ENCODE peak calls at places on chromosomes 12 and 14, in eight cellular contexts. M, S, V, E, B, J, A and D are unnamed samples.

GRCh38 chr14:71721791-71722190 is 210.4 kb upstream of the RGS6 start:
- DNase-seq in M (no peak), S (no peak), V (no peak), E (no peak), B (no peak), J (no peak), A (no peak), D (no peak)

GRCh38 chr14:90697577-90698206 is 118.5 kb downstream of the TTC7B start:
- DNase-seq in M (peak), S (peak), V (peak), E (peak), B (peak), J (peak), A (peak), D (peak)

GRCh38 chr12:29238822-29239291 is 89.8 kb downstream of the FAR2 start:
- DNase-seq in M (peak), S (no peak), V (no peak), E (no peak), B (peak), J (no peak), A (no peak), D (no peak)

GRCh38 chr12:29032431-29032830 is 116.6 kb upstream of the FAR2 start:
- DNase-seq in M (no peak), S (no peak), V (no peak), E (no peak), B (no peak), J (no peak), A (peak), D (no peak)

GRCh38 chr12:82225871-82226270 is 132.3 kb downstream of the CCDC59 start:
- DNase-seq in M (no peak), S (no peak), V (no peak), E (no peak), B (no peak), J (no peak), A (no peak), D (no peak)

GRCh38 chr14:77197988-77198387 is 16.4 kb downstream of the TMEM63C start:
- DNase-seq in M (no peak), S (no peak), V (no peak), E (no peak), B (no peak), J (no peak), A (no peak), D (no peak)

GRCh38 chr14:28754209-28754985 is 12.2 kb upstream of the FOXG1 start:
- DNase-seq in M (peak), S (peak), V (no peak), E (peak), B (peak), J (no peak), A (peak), D (no peak)

GRCh38 chr12:119660074-119660473 is 7.9 kb upstream of the PRKAB1 start:
- DNase-seq in M (no peak), S (no peak), V (no peak), E (no peak), B (no peak), J (no peak), A (no peak), D (no peak)

GRCh38 chr12:28219827-28220226 is 29.6 kb downstream of the CCDC91 start:
- DNase-seq in M (no peak), S (no peak), V (no peak), E (no peak), B (no peak), J (no peak), A (no peak), D (no peak)

GRCh38 chr12:14879222-14879933 is 6.3 kb downstream of the MGP start:
- DNase-seq in M (no peak), S (no peak), V (no peak), E (peak), B (no peak), J (no peak), A (no peak), D (no peak)

DNA sequence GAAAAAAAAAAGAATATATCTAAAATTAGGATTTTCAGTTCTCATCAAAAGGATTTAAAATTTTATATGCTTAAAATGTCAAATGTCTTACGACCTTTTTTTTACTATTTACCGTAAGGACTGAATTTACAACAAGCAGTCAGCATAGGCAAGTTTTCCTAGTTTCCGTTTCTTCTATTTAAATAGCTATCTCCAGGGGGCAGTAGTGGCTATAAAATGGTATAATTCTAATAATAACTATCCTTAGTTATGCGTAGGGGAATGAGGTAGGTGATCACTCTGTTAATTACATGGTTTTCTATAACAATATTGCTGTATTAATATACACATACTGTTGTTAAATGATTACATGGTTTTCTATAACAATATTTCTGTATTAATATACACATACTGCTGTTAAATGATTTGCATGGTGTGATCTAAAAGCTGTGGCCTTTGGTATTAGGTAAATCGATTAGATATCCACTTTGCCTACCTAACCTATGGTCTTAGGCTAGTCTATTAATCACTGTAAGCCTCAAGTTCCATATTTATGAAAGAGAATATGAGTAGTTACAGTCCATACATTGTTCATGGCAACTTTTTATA is 217.7 kb upstream of the PDZRN4 start:
- DNase-seq in M (no peak), S (no peak), V (no peak), E (no peak), B (peak), J (no peak), A (no peak), D (no peak)
- TF ChIP-seq CTCF in M (no peak), S (no peak), V (no peak), E (no peak), B (peak), J (peak), A (no peak), D (peak)

GRCh38 chr14:92457018-92457565 is 56.5 kb upstream of the RIN3 start:
- DNase-seq in M (no peak), S (no peak), V (no peak), E (no peak), B (no peak), J (no peak), A (no peak), D (no peak)
- TF ChIP-seq CTCF in M (no peak), S (no peak), V (no peak), E (no peak), B (no peak), J (no peak), A (no peak), D (no peak)

GRCh38 chr14:93132472-93133065 is 16.8 kb upstream of the ITPK1 start:
- DNase-seq in M (peak), S (no peak), V (no peak), E (peak), B (peak), J (peak), A (peak), D (peak)
- TF ChIP-seq CTCF in M (peak), S (peak), V (peak), E (peak), B (peak), J (peak), A (peak), D (peak)

GRCh38 chr12:92473564-92473963 is 229.2 kb upstream of the PLEKHG7 start:
- DNase-seq in M (no peak), S (no peak), V (no peak), E (no peak), B (no peak), J (no peak), A (no peak), D (no peak)

GRCh38 chr12:92482599-92482998 is 220.2 kb upstream of the PLEKHG7 start:
- DNase-seq in M (no peak), S (no peak), V (no peak), E (no peak), B (no peak), J (no peak), A (no peak), D (no peak)

GRCh38 chr12:92476844-92477243 is 225.9 kb upstream of the PLEKHG7 start:
- DNase-seq in M (no peak), S (no peak), V (no peak), E (no peak), B (no peak), J (no peak), A (no peak), D (no peak)

DNA sequence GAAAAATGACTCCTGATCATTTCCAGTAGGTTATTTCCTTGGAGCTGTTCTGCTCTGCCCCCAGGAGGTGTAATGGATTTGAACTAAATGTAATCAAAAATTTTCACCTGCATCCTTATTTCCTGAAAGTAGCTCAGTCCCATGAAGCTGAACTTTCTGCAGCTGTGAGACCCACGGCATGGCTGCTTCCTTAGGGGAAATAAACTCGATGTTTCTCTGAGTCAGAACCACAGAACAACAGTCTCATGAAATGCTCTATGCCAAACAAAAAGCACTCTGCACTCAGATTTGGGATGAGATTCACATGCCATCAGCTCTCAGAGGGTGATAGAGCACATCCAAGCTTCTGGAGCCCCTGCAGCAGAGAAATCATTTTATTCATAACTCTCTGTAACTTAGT is 224.1 kb upstream of the PLEKHG7 start:
- DNase-seq in M (no peak), S (no peak), V (no peak), E (no peak), B (no peak), J (no peak), A (no peak), D (no peak)
- TF ChIP-seq CTCF in M (no peak), S (no peak), V (no peak), E (no peak), B (no peak), J (no peak), A (no peak), D (no peak)

GRCh38 chr12:53452159-53453077 is 516 bp downstream of the PCBP2 start:
- DNase-seq in M (peak), S (peak), V (peak), E (peak), B (peak), J (peak), A (peak), D (no peak)
- TF ChIP-seq CTCF in M (peak), S (no peak), V (peak), E (no peak), B (peak), J (no peak), A (peak), D (peak)

DNA sequence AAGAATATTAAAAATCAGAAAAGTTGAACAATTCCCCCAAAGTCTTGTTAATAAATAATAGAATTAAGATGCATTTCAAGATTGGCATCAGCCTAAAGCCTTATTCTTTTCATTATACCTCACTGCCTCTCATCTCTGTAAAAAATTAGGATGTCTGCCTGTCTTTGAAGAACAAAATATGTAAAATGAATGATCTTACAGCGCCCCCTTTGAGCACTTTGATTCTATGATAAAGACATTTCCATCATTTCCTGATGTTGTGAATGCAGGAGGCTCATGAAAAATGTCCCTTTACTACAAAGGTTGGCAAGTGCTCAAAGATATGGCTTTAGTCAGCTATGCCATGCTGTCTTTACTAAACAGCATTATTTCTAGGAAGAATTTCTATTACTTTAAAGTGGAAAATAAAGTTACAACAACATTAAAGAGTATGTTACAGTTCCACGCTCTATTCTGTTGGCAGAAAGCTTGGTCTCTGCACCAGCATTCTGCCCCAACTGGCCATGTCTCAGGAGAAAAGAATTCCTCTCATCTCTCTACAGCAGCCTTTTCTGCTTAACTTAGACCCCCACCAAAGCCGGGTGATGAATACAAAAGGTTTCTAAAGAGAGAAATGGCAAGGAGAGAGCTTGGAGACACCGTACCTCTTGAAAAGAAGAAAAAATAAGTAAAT is 95.1 kb downstream of the LLPH start:
- DNase-seq in M (peak), S (no peak), V (no peak), E (peak), B (peak), J (peak), A (peak), D (no peak)
- TF ChIP-seq CTCF in M (peak), S (no peak), V (no peak), E (peak), B (peak), J (peak), A (peak), D (peak)

GRCh38 chr14:68937790-68938514 is 41.1 kb downstream of the ACTN1 start:
- DNase-seq in M (peak), S (peak), V (peak), E (peak), B (peak), J (no peak), A (peak), D (no peak)
- TF ChIP-seq CTCF in M (peak), S (no peak), V (peak), E (peak), B (peak), J (no peak), A (peak), D (no peak)

GRCh38 chr12:4191642-4192041 is 81.9 kb upstream of the CCND2 start:
- DNase-seq in M (no peak), S (peak), V (no peak), E (no peak), B (no peak), J (no peak), A (no peak), D (no peak)
- TF ChIP-seq CTCF in M (no peak), S (no peak), V (no peak), E (no peak), B (no peak), J (no peak), A (no peak), D (no peak)

DNA sequence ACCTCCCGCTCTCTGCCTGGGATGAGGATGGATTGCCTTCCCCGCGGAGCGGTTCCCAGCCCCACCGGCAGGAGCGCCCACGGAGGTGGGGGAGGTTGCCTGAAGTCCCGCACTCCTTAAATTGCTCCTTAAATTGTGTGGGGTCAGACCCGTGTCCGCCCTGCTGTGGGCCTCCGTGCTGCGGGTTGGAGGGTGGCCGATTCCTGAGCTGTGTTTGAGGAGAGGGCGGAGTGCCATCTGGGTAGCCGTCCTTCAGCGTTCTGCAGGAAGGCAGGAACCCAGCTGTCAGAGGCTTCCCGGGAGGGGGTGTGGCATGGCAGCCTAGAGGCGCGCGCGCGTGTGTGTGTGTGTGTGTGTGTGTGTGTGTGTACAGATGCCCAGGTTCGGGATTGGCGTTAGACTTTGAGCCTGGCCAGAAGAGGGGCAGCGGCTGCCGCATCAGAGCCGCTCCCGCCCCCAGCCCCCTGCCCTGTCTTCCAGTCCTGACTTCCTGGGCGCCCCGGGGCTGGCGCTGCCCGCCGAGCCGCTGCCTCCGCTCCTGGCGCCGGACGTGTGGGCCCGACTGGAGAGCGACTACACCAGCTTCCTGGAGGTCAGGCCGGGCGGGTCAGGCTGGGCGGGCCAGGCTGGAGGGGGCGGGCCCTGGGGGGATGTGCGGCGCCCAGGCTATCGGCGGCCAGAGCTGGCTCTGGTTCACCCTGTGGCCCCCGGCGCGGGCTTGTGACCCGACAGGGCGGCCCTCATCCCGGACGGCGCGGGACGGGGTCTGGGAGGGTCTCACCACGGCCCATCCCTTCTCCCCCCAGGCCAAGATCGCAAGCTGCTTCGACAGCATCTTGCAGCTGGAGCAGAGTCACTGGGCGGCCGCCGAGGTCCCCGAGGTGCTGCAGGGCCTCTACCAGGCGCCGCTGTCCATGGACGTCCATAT is 9.2 kb downstream of the EXOC3L4 start:
- DNase-seq in M (no peak), S (no peak), V (peak), E (peak), B (no peak), J (no peak), A (peak), D (no peak)
- TF ChIP-seq CTCF in M (no peak), S (no peak), V (peak), E (peak), B (no peak), J (no peak), A (peak), D (no peak)